ENCODE peak calls at places on chromosomes 3 and 15, in four cellular contexts. I is B cell; W is osteoblast; X is activated T-helper 1 cell treated with anti-CD3 and anti-CD28 coated beads, Interleukin-2, amount 50 U/mL, for 16 hours. G is an unnamed sample.

GRCh38 chr15:43517354-43518072 is at the start of gene MAP1A:
- DNase-seq in I (no peak), W (peak), X (no peak), G (no peak)

GRCh38 chr3:69385723-69386483 is at the start of gene FRMD4B:
- DNase-seq in I (no peak), W (peak), X (no peak), G (peak)

GRCh38 chr3:32743934-32744333 is 58.9 kb downstream of the CNOT10 start:
- DNase-seq in I (no peak), W (no peak), X (no peak), G (no peak)

GRCh38 chr3:119221779-119222320 is 18.8 kb downstream of the B4GALT4 start:
- DNase-seq in I (no peak), W (no peak), X (no peak), G (no peak)

GRCh38 chr3:182810574-182811268 is 17.4 kb downstream of the ATP11B start:
- DNase-seq in I (no peak), W (peak), X (no peak), G (no peak)

GRCh38 chr15:95973566-95974256 is 356.8 kb upstream of the NR2F2 start:
- DNase-seq in I (no peak), W (no peak), X (no peak), G (no peak)

GRCh38 chr15:74383695-74384565 is 16.5 kb upstream of the CYP11A1 start:
- DNase-seq in I (peak), W (peak), X (peak), G (no peak)

GRCh38 chr3:132189601-132190000 is 127.6 kb upstream of the ACP3 start:
- DNase-seq in I (no peak), W (no peak), X (no peak), G (no peak)

GRCh38 chr3:38805765-38806386 is 10.1 kb downstream of the SCN10A start:
- DNase-seq in I (no peak), W (peak), X (no peak), G (no peak)

GRCh38 chr3:19148768-19149091 is 420 bp downstream of the KCNH8 start:
- DNase-seq in I (no peak), W (no peak), X (no peak), G (no peak)

GRCh38 chr15:37246856-37247255 is 146.5 kb upstream of the MEIS2 start:
- DNase-seq in I (no peak), W (no peak), X (no peak), G (no peak)

GRCh38 chr3:65672876-65673815 is 365.6 kb downstream of the MAGI1 start:
- DNase-seq in I (no peak), W (no peak), X (no peak), G (no peak)

GRCh38 chr15:101024111-101024695 is 105.0 kb downstream of the LRRK1 start:
- DNase-seq in I (no peak), W (peak), X (no peak), G (no peak)

GRCh38 chr15:67775998-67776397 is 49.3 kb upstream of the SKOR1 start:
- DNase-seq in I (no peak), W (no peak), X (no peak), G (no peak)

GRCh38 chr15:52117549-52117948 is 5.0 kb upstream of the BCL2L10 start:
- DNase-seq in I (no peak), W (no peak), X (no peak), G (no peak)

GRCh38 chr15:48925714-48926223 is 38.0 kb downstream of the SHC4 start:
- DNase-seq in I (no peak), W (peak), X (no peak), G (no peak)

G was measured in breast epithelium.